ENCODE peak calls at places on chromosome 13, in ten cellular contexts. L is neuronal stem cell, U is lower lobe of right lung, V is PC-9, G is fibroblast of lung, E is esophagus squamous epithelium, M is mammary epithelial cell, F is HCT116, N is ovary, D is tibial nerve. A is an unnamed sample.

GRCh38 chr13:35729926-35730627 is 253.6 kb upstream of the MAB21L1 start:
- DNase-seq in L (no peak), U (no peak), V (no peak), G (no peak), E (no peak), M (no peak), F (no peak), N (no peak), D (peak; percentile 24), A (no peak)

GRCh38 chr13:19597523-19597922 is 35.9 kb upstream of the MPHOSPH8 start:
- DNase-seq in L (no peak), U (no peak), V (no peak), G (peak; percentile 74), E (no peak), M (peak; percentile 83), F (no peak), N (no peak), D (no peak), A (no peak)

GRCh38 chr13:94020833-94021232 is 458.6 kb downstream of the DCT start:
- DNase-seq in L (no peak), U (no peak), V (no peak), G (peak; percentile 63), E (no peak), M (peak; percentile 54), F (no peak), N (no peak), D (no peak), A (no peak)

GRCh38 chr13:97471721-97472120 is 37.8 kb downstream of the RAP2A start:
- DNase-seq in L (no peak), U (no peak), V (no peak), G (no peak), E (no peak), M (no peak), F (no peak), N (no peak), D (no peak), A (no peak)

GRCh38 chr13:72199640-72200039 is 332.6 kb upstream of the DACH1 start:
- DNase-seq in L (no peak), U (no peak), V (no peak), G (no peak), E (no peak), M (no peak), F (no peak), N (no peak), D (no peak), A (no peak)

GRCh38 chr13:42746846-42747245 is 34.5 kb upstream of the FAM216B start:
- DNase-seq in L (no peak), U (no peak), V (no peak), G (peak; percentile 12), E (no peak), M (no peak), F (no peak), N (no peak), D (no peak), A (no peak)

GRCh38 chr13:42215578-42216421 is 56.2 kb upstream of the AKAP11 start:
- DNase-seq in L (peak; percentile 4), U (no peak), V (peak; percentile 24), G (peak; percentile 34), E (no peak), M (peak; percentile 16), F (peak; percentile 29), N (no peak), D (peak; percentile 7), A (peak; percentile 18)

GRCh38 chr13:45674908-45675307 is 27.2 kb upstream of the CBY2 start:
- DNase-seq in L (peak; percentile 9), U (no peak), V (no peak), G (peak; percentile 99), E (no peak), M (peak; percentile 75), F (no peak), N (no peak), D (no peak), A (no peak)

GRCh38 chr13:45704211-45704739 is 2.2 kb downstream of the CBY2 start:
- DNase-seq in L (no peak), U (no peak), V (no peak), G (no peak), E (no peak), M (no peak), F (no peak), N (no peak), D (no peak), A (no peak)

DNA sequence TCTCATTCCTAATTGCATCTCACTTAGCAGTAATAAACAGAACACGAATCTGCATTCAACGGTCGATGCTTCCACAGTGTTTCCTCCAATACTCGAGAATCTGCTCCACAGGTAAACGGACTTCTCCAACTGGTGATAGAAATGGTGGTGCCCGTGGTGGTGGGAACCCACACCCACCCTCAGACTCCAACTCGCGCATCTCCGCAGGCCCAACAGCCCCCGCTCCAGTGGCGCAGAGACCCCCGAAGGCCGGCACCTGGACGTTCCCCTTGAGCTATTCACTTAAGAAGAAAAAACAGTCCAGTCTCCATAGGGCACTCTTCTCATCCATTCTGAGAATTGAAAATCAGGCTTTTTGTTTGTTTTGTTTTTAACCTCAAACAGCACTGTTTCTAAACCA is 13.8 kb upstream of the RASA3 start:
- DNase-seq in L (no peak), U (no peak), V (no peak), G (no peak), E (no peak), M (no peak), F (no peak), N (no peak), D (no peak), A (no peak)
- H3K4me1 ChIP-seq in L (no peaks in the 10 kb centered on the region), U (peaks cover 32% of the 10 kb centered on the region), V (peaks cover 13% of the 10 kb centered on the region), G (no peaks in the 10 kb centered on the region), E (peaks cover 26% of the 10 kb centered on the region), M (peaks cover 4% of the 10 kb centered on the region), F (peaks cover 16% of the 10 kb centered on the region), N (no peaks in the 10 kb centered on the region), D (no peaks in the 10 kb centered on the region), A (no peaks in the 10 kb centered on the region)

DNA sequence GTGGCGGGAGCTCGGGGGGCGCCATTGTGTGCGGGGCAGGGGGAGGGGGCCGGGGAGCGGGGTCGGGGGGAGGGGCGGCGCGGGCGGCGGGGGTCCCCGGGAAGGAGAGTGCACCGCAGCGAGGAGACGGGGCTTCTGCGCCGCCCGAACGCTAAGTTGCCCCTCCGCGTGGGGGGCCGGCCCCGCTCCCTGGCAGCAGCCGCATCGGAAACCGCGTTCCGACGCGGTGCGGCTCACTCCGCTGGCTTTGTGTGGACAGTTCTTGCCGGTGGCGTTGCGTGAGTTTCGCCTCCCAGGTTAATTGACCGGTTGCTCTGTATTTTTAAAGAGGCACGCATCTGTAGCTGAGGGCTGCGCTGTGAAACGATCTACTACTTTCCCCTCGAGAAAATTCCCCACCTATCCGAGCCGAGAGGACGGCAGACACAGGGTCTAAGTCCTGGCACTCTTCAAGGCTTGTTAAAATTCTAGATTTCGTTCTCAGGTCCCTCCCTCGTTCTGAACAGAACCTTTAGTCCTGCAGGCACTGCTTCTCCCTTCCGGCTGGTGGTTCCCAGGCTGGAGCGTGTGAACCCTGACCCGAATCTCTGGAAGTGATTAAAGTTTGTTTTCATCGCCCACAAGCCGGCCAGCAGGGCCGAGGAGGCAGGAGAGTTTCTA is 861 bp downstream of the ARHGEF7 start:
- DNase-seq in L (peak; percentile 32), U (no peak), V (no peak), G (peak; percentile 47), E (no peak), M (no peak), F (no peak), N (peak; percentile 45), D (peak; percentile 73), A (peak; percentile 66)
- H3K27ac ChIP-seq in L (peak overlapping the region; percentile 33), U (peak overlapping the region; percentile 69), V (no peak overlapping the region), G (peak overlapping the region; percentile 55), E (peak overlapping the region; percentile 87), M (no peak overlapping the region), F (no peak overlapping the region), N (peak overlapping the region; percentile 81), D (peak overlapping the region; percentile 79), A (peak overlapping the region; percentile 33)

GRCh38 chr13:50910483-50910805 is 853 bp downstream of the RNASEH2B start:
- DNase-seq in L (peak; percentile 29), U (no peak), V (peak; percentile 38), G (peak; percentile 62), E (no peak), M (no peak), F (peak; percentile 27), N (peak; percentile 49), D (peak; percentile 16), A (no peak)

GRCh38 chr13:50912851-50913250 is 3.3 kb downstream of the RNASEH2B start:
- DNase-seq in L (no peak), U (no peak), V (no peak), G (no peak), E (no peak), M (no peak), F (no peak), N (no peak), D (no peak), A (no peak)

GRCh38 chr13:50914301-50914700 is 4.7 kb downstream of the RNASEH2B start:
- DNase-seq in L (no peak), U (no peak), V (no peak), G (peak; percentile 45), E (no peak), M (no peak), F (no peak), N (no peak), D (no peak), A (no peak)

GRCh38 chr13:50911051-50911690 is 1.6 kb downstream of the RNASEH2B start:
- DNase-seq in L (peak; percentile 15), U (no peak), V (no peak), G (peak; percentile 7), E (no peak), M (peak; percentile 18), F (no peak), N (no peak), D (no peak), A (peak; percentile 24)

DNA sequence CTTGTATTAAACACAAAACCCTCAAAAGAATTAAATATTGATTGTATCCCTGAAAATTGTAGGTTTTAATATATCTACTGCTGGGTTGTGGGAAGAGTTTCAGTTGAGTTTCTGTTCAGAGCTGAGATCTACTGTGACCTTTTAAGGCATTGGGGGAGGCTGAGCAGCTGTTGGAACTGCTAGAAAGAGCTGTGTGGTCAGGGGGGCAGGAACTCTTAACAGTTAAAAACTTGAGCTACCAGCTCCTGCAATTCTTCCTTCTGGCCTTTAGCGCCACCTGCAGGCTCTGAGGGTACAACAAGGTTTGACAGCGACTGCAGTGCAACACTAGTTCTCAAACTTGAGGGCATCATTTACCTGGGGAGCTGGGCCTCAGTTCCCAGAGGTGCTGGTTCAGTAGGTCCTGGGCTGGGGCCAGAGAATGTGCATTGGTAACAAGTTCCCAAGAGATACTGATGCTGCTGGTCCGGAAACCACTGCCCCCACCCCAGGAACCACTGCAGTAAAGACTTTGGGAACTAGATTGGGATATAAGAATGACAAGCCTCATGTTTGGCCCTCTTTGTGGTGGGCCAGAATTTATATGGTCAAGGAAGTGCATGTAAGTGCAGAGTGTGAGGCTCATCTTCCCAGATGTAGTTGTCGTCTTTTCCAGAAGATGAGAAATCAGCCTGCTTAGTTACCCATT is 2.5 kb downstream of the RNASEH2B start:
- DNase-seq in L (peak; percentile 85), U (peak; percentile 91), V (peak; percentile 75), G (peak; percentile 88), E (peak; percentile 31), M (peak; percentile 65), F (peak; percentile 80), N (peak; percentile 85), D (peak; percentile 96), A (peak; percentile 89)
- H3K4me1 ChIP-seq in L (peaks cover 11% of the 10 kb centered on the region), U (peaks cover 55% of the 10 kb centered on the region), V (peaks cover 17% of the 10 kb centered on the region), G (peaks cover 14% of the 10 kb centered on the region), E (peaks cover 59% of the 10 kb centered on the region), M (peaks cover 22% of the 10 kb centered on the region), F (peaks cover 25% of the 10 kb centered on the region), N (peaks cover 7% of the 10 kb centered on the region), D (no peaks in the 10 kb centered on the region), A (peaks cover 21% of the 10 kb centered on the region)

DNA sequence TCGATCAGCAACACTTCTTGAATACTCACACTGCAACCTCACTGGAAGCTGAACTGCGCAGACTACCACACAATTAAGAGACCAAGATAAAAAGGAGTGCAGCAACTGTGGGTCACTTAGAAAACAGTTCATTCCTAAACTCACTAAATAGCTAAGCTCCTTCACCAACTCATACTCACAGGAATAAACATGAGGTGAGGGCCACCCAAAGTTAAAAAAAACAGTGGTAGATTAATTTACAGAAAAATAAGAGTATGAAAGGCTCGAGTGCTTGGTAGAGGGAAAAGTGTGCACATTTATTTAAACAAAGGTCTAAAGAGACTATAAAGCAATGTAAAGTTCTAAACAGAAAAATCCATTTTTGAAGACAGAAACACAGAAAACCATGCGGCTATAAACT is 7.6 kb downstream of the ANKRD10 start:
- DNase-seq in L (no peak), U (no peak), V (no peak), G (no peak), E (no peak), M (no peak), F (no peak), N (no peak), D (no peak), A (no peak)
- H3K27ac ChIP-seq in L (no peak overlapping the region), U (no peak overlapping the region), V (peak overlapping the region; percentile 91), G (no peak overlapping the region), E (no peak overlapping the region), M (peak overlapping the region; percentile 100), F (peak overlapping the region; percentile 83), N (no peak overlapping the region), D (peak overlapping the region; percentile 40), A (no peak overlapping the region)